ENCODE peak calls at places on chromosomes 4 and X, in four cellular contexts. C is NCI-H2081, X is frontal cortex, M is HTR-8/SVneo. G is an unnamed sample.

GRCh38 chr4:105548483-105548882 is 3.9 kb upstream of the ARHGEF38 start:
- DNase-seq in X (no peak), C (no peak), M (no peak), G (no peak)

GRCh38 chr4:110492522-110492921 is 16.6 kb downstream of the ENPEP start:
- DNase-seq in X (no peak), C (no peak), M (no peak), G (no peak)

GRCh38 chr4:144903953-144904711 is 193.9 kb downstream of the ANAPC10 start:
- DNase-seq in X (no peak), C (no peak), M (no peak), G (no peak)

GRCh38 chrX:70166601-70167590 is 10.4 kb upstream of the DGAT2L6 start:
- DNase-seq in M (peak; percentile 54), X (no peak), C (no peak), G (no peak)

GRCh38 chrX:140664939-140665338 is 44.6 kb upstream of the LINC00632 start:
- DNase-seq in M (no peak), C (no peak), X (no peak), G (no peak)

GRCh38 chr4:33080262-33080661 is 2360.1 kb downstream of the PCDH7 start:
- DNase-seq in X (no peak), M (no peak), C (no peak), G (no peak)

GRCh38 chr4:114694770-114695169 is 96.2 kb downstream of the UGT8 start:
- DNase-seq in C (no peak), X (no peak), M (peak; percentile 6), G (no peak)

GRCh38 chrX:155612312-155613224 is at the start of gene TMLHE:
- DNase-seq in C (peak; percentile 40), M (peak; percentile 72), X (no peak), G (peak; percentile 26)

GRCh38 chr4:1211371-1211770 is 37.6 kb downstream of the CTBP1 start:
- DNase-seq in M (no peak), X (no peak), C (no peak), G (no peak)

GRCh38 chrX:12610079-12610478 is 181.1 kb upstream of the PRPS2 start:
- DNase-seq in X (no peak), C (no peak), M (peak; percentile 37), G (peak; percentile 28)

GRCh38 chr4:80309301-80310004 is 26.1 kb upstream of the CFAP299 start:
- DNase-seq in M (peak; percentile 23), C (no peak), X (no peak), G (peak; percentile 63)